ENCODE peak calls at places on chromosomes 1 and 21, in ten cellular contexts. R is HCT116; G is body of pancreas; E is breast epithelium; S is CD8-positive, alpha-beta memory T cell; Q is neuronal stem cell; J is keratinocyte; I is cardiac muscle cell; U is tibial artery; T is CD8-positive, alpha-beta T cell. Z is an unnamed sample.

GRCh38 chr1:19028110-19028509 is 71.6 kb upstream of the IFFO2 start:
- DNase-seq in J (no peak), R (no peak), S (no peak), Q (no peak), T (no peak), E (no peak), I (no peak), G (no peak), U (peak; percentile 19), Z (no peak)

GRCh38 chr1:79304131-79304530 is 297.6 kb upstream of the ADGRL4 start:
- DNase-seq in I (no peak), U (no peak), R (no peak), E (no peak), Q (no peak), G (no peak), T (no peak), S (no peak), J (no peak), Z (no peak)

GRCh38 chr1:209768354-209768774 is 12.5 kb downstream of the TRAF3IP3 start:
- DNase-seq in E (no peak), G (peak; percentile 44), T (peak; percentile 89), I (no peak), R (no peak), Q (no peak), U (no peak), J (no peak), S (peak; percentile 70), Z (no peak)

GRCh38 chr1:19758227-19758830 is 41.4 kb downstream of the TMCO4 start:
- DNase-seq in Q (no peak), T (no peak), U (no peak), S (no peak), G (peak; percentile 34), I (peak; percentile 44), E (no peak), R (peak; percentile 28), J (peak; percentile 48), Z (no peak)

GRCh38 chr1:112513112-112513870 is 4.5 kb downstream of the WNT2B start:
- DNase-seq in S (no peak), J (no peak), R (no peak), U (no peak), I (no peak), E (no peak), Q (no peak), G (no peak), T (no peak), Z (no peak)

GRCh38 chr1:16434007-16434406 is 3.2 kb downstream of the SPATA21 start:
- DNase-seq in I (no peak), R (no peak), E (no peak), S (no peak), J (no peak), G (no peak), U (no peak), T (no peak), Q (no peak), Z (no peak)

GRCh38 chr1:226636847-226637096 is 88.2 kb downstream of the STUM start:
- DNase-seq in R (no peak), S (no peak), E (no peak), U (no peak), I (no peak), Q (no peak), G (no peak), T (no peak), J (no peak), Z (no peak)

GRCh38 chr1:17098440-17099317 is 20.6 kb downstream of the PADI2 start:
- DNase-seq in S (no peak), T (no peak), Q (no peak), I (no peak), G (no peak), R (no peak), J (no peak), E (peak; percentile 46), U (no peak), Z (no peak)

GRCh38 chr21:15839601-15840000 is 109.8 kb downstream of the USP25 start:
- DNase-seq in S (no peak), G (no peak), U (no peak), E (no peak), Q (no peak), T (no peak), I (no peak), R (no peak), J (no peak), Z (no peak)

GRCh38 chr1:226575436-226576390 is 27.1 kb downstream of the STUM start:
- DNase-seq in G (no peak), E (no peak), J (no peak), R (no peak), U (peak; percentile 65), T (no peak), I (peak; percentile 50), S (no peak), Q (no peak), Z (no peak)

GRCh38 chr1:213166868-213167267 is 115.8 kb downstream of the RPS6KC1 start:
- DNase-seq in U (no peak), E (no peak), I (no peak), T (no peak), Q (no peak), G (no peak), R (no peak), J (no peak), S (no peak), Z (no peak)

GRCh38 chr1:166840309-166841302 is 1.3 kb downstream of the POGK start:
- DNase-seq in G (peak; percentile 59), E (no peak), I (peak; percentile 87), R (no peak), Q (no peak), J (no peak), U (no peak), T (no peak), S (no peak), Z (no peak)

GRCh38 chr1:10969267-10969970 is 43.0 kb upstream of the TARDBP start:
- DNase-seq in I (no peak), Q (peak; percentile 38), G (no peak), J (no peak), E (no peak), R (no peak), U (no peak), T (no peak), S (no peak), Z (no peak)

GRCh38 chr1:167538657-167539056 is 14.9 kb downstream of the CREG1 start:
- DNase-seq in G (no peak), Q (no peak), U (no peak), J (no peak), E (no peak), T (no peak), S (no peak), R (no peak), I (peak; percentile 17), Z (no peak)

GRCh38 chr1:175839678-175840669 is 96.6 kb upstream of the TNR start:
- DNase-seq in S (no peak), I (no peak), U (no peak), G (no peak), J (no peak), R (no peak), E (no peak), T (no peak), Q (no peak), Z (no peak)

GRCh38 chr1:198168180-198168579 is 11.4 kb downstream of the NEK7 start:
- DNase-seq in G (no peak), R (no peak), T (no peak), I (no peak), E (no peak), S (no peak), Q (no peak), J (no peak), U (no peak), Z (no peak)

GRCh38 chr1:198169704-198170103 is 12.9 kb downstream of the NEK7 start:
- DNase-seq in J (peak; percentile 94), E (no peak), T (no peak), Q (no peak), R (no peak), S (no peak), I (no peak), U (no peak), G (no peak), Z (no peak)

GRCh38 chr1:198173832-198174231 is 17.0 kb downstream of the NEK7 start:
- DNase-seq in R (no peak), J (no peak), Q (no peak), G (no peak), U (no peak), E (no peak), I (no peak), T (no peak), S (no peak), Z (no peak)

GRCh38 chr1:198174297-198174696 is 17.5 kb downstream of the NEK7 start:
- DNase-seq in Q (no peak), G (no peak), R (no peak), E (no peak), T (no peak), U (no peak), S (no peak), I (no peak), J (no peak), Z (no peak)

GRCh38 chr1:198171667-198172294 is 15.0 kb downstream of the NEK7 start:
- DNase-seq in J (no peak), R (no peak), U (no peak), E (no peak), Q (no peak), T (no peak), I (no peak), G (no peak), S (no peak), Z (no peak)
- H3K27ac ChIP-seq in J (no peak overlapping the region), R (no peak overlapping the region), U (no peak overlapping the region), E (no peak overlapping the region), Q (no peak overlapping the region), T (no peak overlapping the region), I (no peak overlapping the region), G (no peak overlapping the region), S (no peak overlapping the region), Z (no peak overlapping the region)

GRCh38 chr1:104856518-104856917 is 1106.8 kb downstream of the AMY1C start:
- DNase-seq in G (no peak), S (no peak), U (no peak), R (no peak), I (no peak), Q (no peak), J (no peak), E (no peak), T (no peak), Z (no peak)
- H3K9me3 ChIP-seq in G (no peaks in the 10 kb centered on the region), S (no peaks in the 10 kb centered on the region), U (no peaks in the 10 kb centered on the region), R (peaks cover 14% of the 10 kb centered on the region), I (no peaks in the 10 kb centered on the region), Q (no peaks in the 10 kb centered on the region), J (peaks cover 5% of the 10 kb centered on the region), E (no peaks in the 10 kb centered on the region), T (no peaks in the 10 kb centered on the region), Z (no peaks in the 10 kb centered on the region)

GRCh38 chr1:110150330-110151174 is at the start of gene SLC6A17:
- DNase-seq in T (no peak), R (peak; percentile 65), Q (peak; percentile 45), U (peak; percentile 54), S (no peak), I (peak; percentile 46), E (no peak), G (no peak), J (no peak), Z (no peak)
- H3K4me3 ChIP-seq in T (no peak within 1 kb of the TSS), R (peak within 1 kb of the TSS; percentile 42), Q (peak within 1 kb of the TSS; percentile 5), U (peak within 1 kb of the TSS; percentile 55), S (no peak within 1 kb of the TSS), I (peak within 1 kb of the TSS; percentile 32), E (no peak within 1 kb of the TSS), G (no peak within 1 kb of the TSS), J (peak within 1 kb of the TSS; percentile 22), Z (peak within 1 kb of the TSS; percentile 63)

DNA sequence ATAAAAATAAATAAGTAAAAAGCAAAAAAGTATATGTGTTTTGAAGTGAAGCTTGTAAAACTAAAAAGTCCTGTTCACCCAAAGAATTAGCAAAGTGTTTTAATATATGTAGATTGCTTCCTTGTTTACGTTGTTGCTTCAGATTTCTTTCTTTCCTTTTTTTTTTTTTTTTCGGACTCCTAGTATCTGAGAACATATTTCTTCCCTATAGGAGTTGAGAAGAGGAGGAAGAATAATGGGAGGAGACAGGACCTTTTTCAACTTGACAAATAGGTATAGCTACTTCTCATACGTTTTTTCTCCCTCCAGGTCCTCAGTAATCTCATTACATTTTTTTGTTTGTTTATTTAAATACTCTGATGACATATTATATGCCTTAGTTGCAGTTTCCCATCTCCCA is 8.8 kb downstream of the DISP1 start:
- DNase-seq in U (no peak), G (no peak), T (no peak), I (no peak), J (no peak), Q (no peak), R (no peak), E (no peak), S (no peak), Z (no peak)
- H3K27ac ChIP-seq in U (no peak overlapping the region), G (no peak overlapping the region), T (no peak overlapping the region), I (no peak overlapping the region), J (no peak overlapping the region), Q (no peak overlapping the region), R (no peak overlapping the region), E (no peak overlapping the region), S (no peak overlapping the region), Z (no peak overlapping the region)

Z was measured in esophagus squamous epithelium.